ENCODE peak calls at places on chromosomes 4 and X, in four cellular contexts. A is PC-3, Z is ascending aorta, B is right lobe of liver. H is an unnamed sample.

GRCh38 chr4:158532556-158533231 is 11.0 kb downstream of the RXFP1 start:
- DNase-seq in A (no peak), Z (no peak), B (no peak), H (no peak)

GRCh38 chr4:145890689-145891088 is 47.9 kb downstream of the ZNF827 start:
- DNase-seq in A (no peak), Z (no peak), B (no peak), H (no peak)

GRCh38 chr4:186010821-186011220 is 58.1 kb upstream of the TLR3 start:
- DNase-seq in A (no peak), Z (no peak), B (no peak), H (no peak)

GRCh38 chr4:102466298-102466697 is 34.9 kb upstream of the NFKB1 start:
- DNase-seq in A (peak), Z (no peak), B (no peak), H (no peak)

GRCh38 chr4:7518871-7519637 is 84.3 kb upstream of the PSAPL1 start:
- DNase-seq in A (no peak), Z (no peak), B (no peak), H (no peak)

GRCh38 chrX:141220342-141221008 is 21.8 kb downstream of the SPANXC start:
- DNase-seq in A (peak), Z (no peak), B (no peak), H (peak)

GRCh38 chrX:139784788-139785187 is 76.8 kb upstream of the MCF2 start:
- DNase-seq in A (no peak), Z (no peak), B (no peak), H (no peak)

GRCh38 chr4:151091047-151091446 is 8.4 kb upstream of the RPS3A start:
- DNase-seq in A (no peak), Z (no peak), B (no peak), H (no peak)

GRCh38 chr4:168773388-168774195 is 236.5 kb downstream of the CBR4 start:
- DNase-seq in A (no peak), Z (no peak), B (no peak), H (no peak)

GRCh38 chr4:172826346-172826745 is 342.3 kb upstream of the GALNT7 start:
- DNase-seq in A (peak), Z (no peak), B (no peak), H (peak)

GRCh38 chr4:79906306-79906705 is 166.7 kb downstream of the ANTXR2 start:
- DNase-seq in A (no peak), Z (no peak), B (no peak), H (no peak)

GRCh38 chrX:48700246-48700645 is 3.7 kb downstream of the SUV39H1 start:
- DNase-seq in A (no peak), Z (no peak), B (no peak), H (no peak)

GRCh38 chrX:119118780-119119395 is 8.7 kb downstream of the KIAA1210 start:
- DNase-seq in A (peak), Z (no peak), B (peak), H (peak)

GRCh38 chr4:8740666-8741395 is 130.8 kb downstream of the HMX1 start:
- DNase-seq in A (no peak), Z (peak), B (peak), H (no peak)
- TF ChIP-seq CTCF in A (no peak), Z (no peak), B (no peak), H (no peak)

GRCh38 chrX:130114141-130114561 is 3.9 kb upstream of the ELF4 start:
- DNase-seq in A (peak), Z (no peak), B (no peak), H (peak)

GRCh38 chrX:130118396-130118795 is 8.1 kb upstream of the ELF4 start:
- DNase-seq in A (peak), Z (no peak), B (no peak), H (no peak)

GRCh38 chrX:130120321-130120731 is 10.0 kb upstream of the ELF4 start:
- DNase-seq in A (no peak), Z (no peak), B (no peak), H (no peak)

GRCh38 chrX:130118941-130119640 is 8.8 kb upstream of the ELF4 start:
- DNase-seq in A (no peak), Z (no peak), B (no peak), H (no peak)

DNA sequence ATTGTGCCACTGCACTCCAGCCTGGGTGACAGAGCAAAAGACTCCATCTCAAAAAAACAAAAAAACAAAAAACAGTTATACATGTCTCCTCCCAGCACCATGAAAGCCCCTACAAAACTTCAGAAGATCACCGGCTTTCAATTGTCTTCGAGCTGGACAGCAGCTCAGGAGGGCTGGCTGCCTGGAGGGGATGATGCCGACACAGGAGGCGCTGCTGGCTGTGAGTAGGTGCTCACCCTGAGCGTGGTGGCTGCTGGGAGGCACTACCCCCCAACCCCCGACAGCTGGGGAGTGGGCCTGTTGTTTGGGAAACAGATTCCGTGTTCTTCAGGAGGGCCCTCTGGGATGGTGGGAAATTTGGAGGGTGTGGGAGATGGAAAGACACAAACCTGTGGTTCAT is 6.9 kb upstream of the ELF4 start:
- DNase-seq in A (no peak), Z (no peak), B (no peak), H (no peak)
- TF ChIP-seq CTCF in A (no peak), Z (no peak), B (no peak), H (no peak)

GRCh38 chrX:131366387-131366786 is 77.3 kb upstream of the IGSF1 start:
- DNase-seq in A (peak), Z (no peak), B (no peak), H (no peak)
- TF ChIP-seq CTCF in A (peak), Z (no peak), B (peak), H (no peak)

GRCh38 chr4:47463235-47463956 is at the start of gene COMMD8:
- DNase-seq in A (peak), Z (peak), B (peak), H (peak)
- TF ChIP-seq CTCF in A (no peak), Z (peak), B (no peak), H (peak)

GRCh38 chrX:80879143-80879542 is 69.5 kb upstream of the BRWD3 start:
- DNase-seq in A (peak), Z (no peak), B (peak), H (no peak)

GRCh38 chrX:80879916-80880315 is 70.2 kb upstream of the BRWD3 start:
- DNase-seq in A (peak), Z (no peak), B (no peak), H (no peak)

GRCh38 chrX:80876877-80877276 is 67.2 kb upstream of the BRWD3 start:
- DNase-seq in A (peak), Z (no peak), B (no peak), H (peak)
- TF ChIP-seq CTCF in A (peak), Z (no peak), B (peak), H (peak)

GRCh38 chr4:100935090-100935489 is 412.2 kb downstream of the PPP3CA start:
- DNase-seq in A (peak), Z (no peak), B (no peak), H (peak)
- TF ChIP-seq CTCF in A (peak), Z (no peak), B (peak), H (peak)

GRCh38 chr4:93786149-93786548 is 42.4 kb upstream of the ATOH1 start:
- DNase-seq in A (no peak), Z (no peak), B (no peak), H (no peak)

GRCh38 chr4:93791570-93792195 is 36.9 kb upstream of the ATOH1 start:
- DNase-seq in A (peak), Z (no peak), B (peak), H (peak)

DNA sequence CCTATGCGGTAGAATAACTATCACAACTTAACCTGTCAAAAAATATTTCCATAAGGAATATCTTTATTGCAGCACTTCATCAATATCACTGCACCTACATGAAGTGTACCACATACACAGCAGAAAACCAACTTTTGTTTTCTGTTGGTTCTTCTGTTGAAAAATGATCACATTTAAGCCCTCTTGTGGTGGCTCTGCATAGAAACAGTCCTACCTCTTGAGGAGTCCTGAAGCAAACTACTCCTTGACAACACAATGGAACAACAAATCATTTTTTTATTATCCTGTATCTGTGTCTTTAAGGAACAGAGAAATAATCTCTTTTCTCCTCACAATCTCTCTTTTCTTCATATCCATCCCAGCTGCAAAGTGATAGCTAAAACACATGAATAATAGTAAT is 39.8 kb upstream of the ATOH1 start:
- DNase-seq in A (peak), Z (no peak), B (no peak), H (peak)
- TF ChIP-seq CTCF in A (peak), Z (peak), B (peak), H (peak)

DNA sequence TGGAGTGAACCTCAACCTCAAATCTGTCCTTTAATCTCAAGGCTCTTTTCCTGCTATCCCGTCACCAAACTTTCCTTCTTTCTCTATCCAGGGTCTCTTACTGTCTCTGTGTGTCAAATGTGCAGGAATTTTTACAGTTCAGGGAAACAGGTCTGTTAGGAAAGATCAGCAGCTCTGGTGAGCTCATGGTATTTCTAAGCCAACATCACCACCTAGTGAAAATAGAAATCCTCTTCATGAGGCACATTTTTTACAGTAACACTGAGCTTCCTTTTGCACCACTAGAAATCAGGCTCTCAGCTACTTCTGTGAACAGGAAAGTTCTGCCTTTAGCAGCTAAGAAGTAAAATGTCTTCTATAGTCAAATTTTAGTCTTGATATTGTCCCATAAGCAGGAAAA is 39.6 kb downstream of the NUDT11 start:
- DNase-seq in A (peak), Z (no peak), B (no peak), H (no peak)
- TF ChIP-seq CTCF in A (no peak), Z (no peak), B (no peak), H (no peak)

GRCh38 chrX:92232182-92232581 is 453.0 kb downstream of the PCDH11X start:
- DNase-seq in A (peak), Z (no peak), B (no peak), H (no peak)
- TF ChIP-seq CTCF in A (peak), Z (peak), B (peak), H (peak)